ENCODE peak calls at places on chromosomes 5 and 9, in ten cellular contexts. One of them, this sample, is unnamed.
A peak's percentile ranks its signal among the peaks of the same experiment; 100 is the strongest.

GRCh38 chr5:18113724-18114123 is 479.5 kb downstream of the TAF11L14 start:
- DNase-seq in coronary artery: no peak
- DNase-seq in left ventricle myocardium inferior: no peak
- DNase-seq in activated B cell treated with CpG ODN at 0.5 μM for 24 hours: no peak
- DNase-seq in A549: peak; percentile 73
- DNase-seq in AG10803: peak; percentile 5
- DNase-seq in mesothelial cell of epicardium: no peak
- DNase-seq in lower leg skin: no peak
- DNase-seq in endodermal cell: no peak
- DNase-seq in B cell: no peak
- DNase-seq in this sample: no peak

GRCh38 chr9:8486095-8486494 is 686.5 kb upstream of the DMAC1 start:
- DNase-seq in B cell: no peak
- DNase-seq in endodermal cell: peak; percentile 81
- DNase-seq in coronary artery: no peak
- DNase-seq in lower leg skin: no peak
- DNase-seq in A549: peak; percentile 13
- DNase-seq in mesothelial cell of epicardium: no peak
- DNase-seq in left ventricle myocardium inferior: no peak
- DNase-seq in activated B cell treated with CpG ODN at 0.5 μM for 24 hours: no peak
- DNase-seq in AG10803: no peak
- DNase-seq in this sample: no peak

GRCh38 chr5:115888027-115888426 is 46.3 kb downstream of the AP3S1 start:
- DNase-seq in activated B cell treated with CpG ODN at 0.5 μM for 24 hours: no peak
- DNase-seq in endodermal cell: no peak
- DNase-seq in coronary artery: no peak
- DNase-seq in AG10803: peak; percentile 45
- DNase-seq in left ventricle myocardium inferior: no peak
- DNase-seq in lower leg skin: no peak
- DNase-seq in B cell: no peak
- DNase-seq in A549: peak; percentile 24
- DNase-seq in mesothelial cell of epicardium: no peak
- DNase-seq in this sample: no peak

GRCh38 chr5:169169786-169170185 is 131.2 kb downstream of the SLIT3 start:
- DNase-seq in endodermal cell: no peak
- DNase-seq in AG10803: no peak
- DNase-seq in left ventricle myocardium inferior: no peak
- DNase-seq in coronary artery: no peak
- DNase-seq in mesothelial cell of epicardium: no peak
- DNase-seq in activated B cell treated with CpG ODN at 0.5 μM for 24 hours: no peak
- DNase-seq in B cell: no peak
- DNase-seq in A549: no peak
- DNase-seq in lower leg skin: no peak
- DNase-seq in this sample: no peak

GRCh38 chr5:88251048-88251711 is 17.5 kb downstream of the TMEM161B start:
- DNase-seq in activated B cell treated with CpG ODN at 0.5 μM for 24 hours: no peak
- DNase-seq in coronary artery: no peak
- DNase-seq in endodermal cell: no peak
- DNase-seq in A549: no peak
- DNase-seq in left ventricle myocardium inferior: no peak
- DNase-seq in B cell: no peak
- DNase-seq in lower leg skin: no peak
- DNase-seq in mesothelial cell of epicardium: no peak
- DNase-seq in AG10803: no peak
- DNase-seq in this sample: no peak

GRCh38 chr9:85995612-85996011 is 54.7 kb downstream of the NAA35 start:
- DNase-seq in mesothelial cell of epicardium: no peak
- DNase-seq in lower leg skin: no peak
- DNase-seq in left ventricle myocardium inferior: no peak
- DNase-seq in coronary artery: no peak
- DNase-seq in activated B cell treated with CpG ODN at 0.5 μM for 24 hours: no peak
- DNase-seq in endodermal cell: no peak
- DNase-seq in A549: no peak
- DNase-seq in AG10803: no peak
- DNase-seq in B cell: no peak
- DNase-seq in this sample: no peak

GRCh38 chr9:93676310-93677054 is 100.1 kb downstream of the PHF2 start:
- DNase-seq in mesothelial cell of epicardium: no peak
- DNase-seq in AG10803: no peak
- DNase-seq in coronary artery: peak; percentile 72
- DNase-seq in left ventricle myocardium inferior: peak; percentile 7
- DNase-seq in lower leg skin: no peak
- DNase-seq in B cell: peak; percentile 10
- DNase-seq in endodermal cell: peak; percentile 26
- DNase-seq in activated B cell treated with CpG ODN at 0.5 μM for 24 hours: no peak
- DNase-seq in A549: no peak
- DNase-seq in this sample: no peak

GRCh38 chr5:40554048-40554447 is 125.7 kb upstream of the PTGER4 start:
- DNase-seq in coronary artery: no peak
- DNase-seq in left ventricle myocardium inferior: no peak
- DNase-seq in AG10803: no peak
- DNase-seq in mesothelial cell of epicardium: no peak
- DNase-seq in A549: no peak
- DNase-seq in lower leg skin: no peak
- DNase-seq in B cell: no peak
- DNase-seq in activated B cell treated with CpG ODN at 0.5 μM for 24 hours: no peak
- DNase-seq in endodermal cell: no peak
- DNase-seq in this sample: no peak

GRCh38 chr5:139732019-139732418 is 63.6 kb upstream of the PSD2 start:
- DNase-seq in endodermal cell: no peak
- DNase-seq in lower leg skin: no peak
- DNase-seq in mesothelial cell of epicardium: no peak
- DNase-seq in A549: no peak
- DNase-seq in AG10803: no peak
- DNase-seq in B cell: no peak
- DNase-seq in left ventricle myocardium inferior: no peak
- DNase-seq in coronary artery: no peak
- DNase-seq in activated B cell treated with CpG ODN at 0.5 μM for 24 hours: no peak
- DNase-seq in this sample: no peak

GRCh38 chr5:96318569-96319100 is 114.4 kb downstream of the PCSK1 start:
- DNase-seq in activated B cell treated with CpG ODN at 0.5 μM for 24 hours: no peak
- DNase-seq in lower leg skin: no peak
- DNase-seq in coronary artery: no peak
- DNase-seq in endodermal cell: no peak
- DNase-seq in A549: no peak
- DNase-seq in left ventricle myocardium inferior: no peak
- DNase-seq in mesothelial cell of epicardium: no peak
- DNase-seq in AG10803: no peak
- DNase-seq in B cell: no peak
- DNase-seq in this sample: no peak

GRCh38 chr5:38636626-38637025 is 80.2 kb upstream of the LIFR start:
- DNase-seq in activated B cell treated with CpG ODN at 0.5 μM for 24 hours: no peak
- DNase-seq in mesothelial cell of epicardium: no peak
- DNase-seq in A549: no peak
- DNase-seq in B cell: no peak
- DNase-seq in lower leg skin: no peak
- DNase-seq in coronary artery: no peak
- DNase-seq in endodermal cell: no peak
- DNase-seq in AG10803: no peak
- DNase-seq in left ventricle myocardium inferior: no peak
- DNase-seq in this sample: no peak

GRCh38 chr5:172454355-172455086 is at the start of gene SH3PXD2B:
- DNase-seq in lower leg skin: peak; percentile 55
- DNase-seq in AG10803: peak; percentile 41
- DNase-seq in endodermal cell: peak; percentile 91
- DNase-seq in B cell: no peak
- DNase-seq in activated B cell treated with CpG ODN at 0.5 μM for 24 hours: peak; percentile 36
- DNase-seq in A549: peak; percentile 73
- DNase-seq in mesothelial cell of epicardium: peak; percentile 50
- DNase-seq in coronary artery: no peak
- DNase-seq in left ventricle myocardium inferior: peak; percentile 72
- DNase-seq in this sample: peak; percentile 29

GRCh38 chr9:130480673-130481072 is 35.9 kb downstream of the ASS1 start:
- DNase-seq in mesothelial cell of epicardium: no peak
- DNase-seq in coronary artery: no peak
- DNase-seq in A549: peak; percentile 36
- DNase-seq in left ventricle myocardium inferior: no peak
- DNase-seq in activated B cell treated with CpG ODN at 0.5 μM for 24 hours: no peak
- DNase-seq in endodermal cell: peak; percentile 91
- DNase-seq in lower leg skin: no peak
- DNase-seq in B cell: no peak
- DNase-seq in AG10803: no peak
- DNase-seq in this sample: no peak
- TF ChIP-seq CTCF in mesothelial cell of epicardium: no peak
- TF ChIP-seq CTCF in coronary artery: no peak
- TF ChIP-seq CTCF in A549: no peak
- TF ChIP-seq CTCF in left ventricle myocardium inferior: no peak
- TF ChIP-seq CTCF in activated B cell treated with CpG ODN at 0.5 μM for 24 hours: no peak
- TF ChIP-seq CTCF in endodermal cell: peak; percentile 79
- TF ChIP-seq CTCF in lower leg skin: no peak
- TF ChIP-seq CTCF in B cell: no peak
- TF ChIP-seq CTCF in AG10803: no peak
- TF ChIP-seq CTCF in this sample: no peak

GRCh38 chr5:175697846-175698245 is 40.0 kb downstream of the HRH2 start:
- DNase-seq in left ventricle myocardium inferior: no peak
- DNase-seq in activated B cell treated with CpG ODN at 0.5 μM for 24 hours: no peak
- DNase-seq in A549: no peak
- DNase-seq in AG10803: no peak
- DNase-seq in mesothelial cell of epicardium: no peak
- DNase-seq in B cell: no peak
- DNase-seq in coronary artery: no peak
- DNase-seq in endodermal cell: no peak
- DNase-seq in lower leg skin: no peak
- DNase-seq in this sample: no peak

GRCh38 chr5:175694371-175695160 is 36.7 kb downstream of the HRH2 start:
- DNase-seq in activated B cell treated with CpG ODN at 0.5 μM for 24 hours: no peak
- DNase-seq in endodermal cell: no peak
- DNase-seq in lower leg skin: no peak
- DNase-seq in B cell: no peak
- DNase-seq in left ventricle myocardium inferior: no peak
- DNase-seq in mesothelial cell of epicardium: no peak
- DNase-seq in A549: no peak
- DNase-seq in AG10803: no peak
- DNase-seq in coronary artery: no peak
- DNase-seq in this sample: no peak

GRCh38 chr5:175696855-175697198 is 39.0 kb downstream of the HRH2 start:
- DNase-seq in mesothelial cell of epicardium: no peak
- DNase-seq in coronary artery: no peak
- DNase-seq in B cell: no peak
- DNase-seq in endodermal cell: no peak
- DNase-seq in left ventricle myocardium inferior: no peak
- DNase-seq in A549: no peak
- DNase-seq in AG10803: no peak
- DNase-seq in lower leg skin: no peak
- DNase-seq in activated B cell treated with CpG ODN at 0.5 μM for 24 hours: no peak
- DNase-seq in this sample: no peak

GRCh38 chr5:175695161-175696126 is 37.6 kb downstream of the HRH2 start:
- DNase-seq in lower leg skin: no peak
- DNase-seq in B cell: no peak
- DNase-seq in left ventricle myocardium inferior: no peak
- DNase-seq in mesothelial cell of epicardium: no peak
- DNase-seq in activated B cell treated with CpG ODN at 0.5 μM for 24 hours: no peak
- DNase-seq in coronary artery: no peak
- DNase-seq in endodermal cell: no peak
- DNase-seq in A549: no peak
- DNase-seq in AG10803: no peak
- DNase-seq in this sample: no peak

DNA sequence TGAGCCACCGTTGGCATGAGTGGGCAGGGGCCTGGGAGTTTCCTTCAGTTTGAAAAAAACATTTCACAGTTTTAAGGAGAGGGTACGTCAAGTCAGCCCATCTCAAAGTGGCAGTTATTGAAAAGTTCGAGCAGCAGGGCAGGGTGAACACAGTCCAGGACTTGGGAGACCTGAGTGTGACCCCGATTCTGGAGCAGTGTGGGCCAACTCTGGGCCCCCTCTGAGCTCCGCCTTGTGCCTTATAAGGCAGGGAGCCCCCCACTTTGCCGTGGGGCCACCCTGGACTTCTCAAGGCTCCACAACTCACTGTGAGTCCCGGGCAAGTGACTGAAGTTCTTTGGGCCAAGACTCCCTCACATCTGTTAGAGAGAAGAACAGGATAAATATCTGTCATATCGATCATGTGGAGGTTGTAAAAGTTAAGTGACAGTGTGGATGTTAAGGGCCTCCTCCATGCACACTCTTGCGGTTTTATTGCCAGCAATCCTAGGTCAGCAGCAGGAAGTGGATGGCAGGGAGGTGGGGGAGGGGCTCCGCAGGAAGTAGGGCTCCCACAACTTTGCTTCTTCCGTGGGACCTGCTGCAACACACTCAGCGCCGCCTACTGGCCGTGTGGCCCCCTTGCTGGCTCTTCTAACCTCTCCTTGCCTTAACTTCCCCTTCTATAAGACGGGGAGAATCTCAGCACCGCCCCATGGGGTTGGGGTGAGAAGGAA is 38.4 kb downstream of the HRH2 start:
- DNase-seq in left ventricle myocardium inferior: peak; percentile 80
- DNase-seq in AG10803: no peak
- DNase-seq in lower leg skin: peak; percentile 54
- DNase-seq in B cell: no peak
- DNase-seq in coronary artery: no peak
- DNase-seq in A549: peak; percentile 73
- DNase-seq in endodermal cell: peak; percentile 89
- DNase-seq in activated B cell treated with CpG ODN at 0.5 μM for 24 hours: no peak
- DNase-seq in mesothelial cell of epicardium: no peak
- DNase-seq in this sample: no peak
- TF ChIP-seq CTCF in left ventricle myocardium inferior: peak; percentile 57
- TF ChIP-seq CTCF in AG10803: no peak
- TF ChIP-seq CTCF in lower leg skin: no peak
- TF ChIP-seq CTCF in B cell: no peak
- TF ChIP-seq CTCF in coronary artery: no peak
- TF ChIP-seq CTCF in A549: peak; percentile 50
- TF ChIP-seq CTCF in endodermal cell: peak; percentile 87
- TF ChIP-seq CTCF in activated B cell treated with CpG ODN at 0.5 μM for 24 hours: no peak
- TF ChIP-seq CTCF in mesothelial cell of epicardium: no peak
- TF ChIP-seq CTCF in this sample: peak; percentile 21

GRCh38 chr9:107481035-107481434 is 8.5 kb downstream of the KLF4 start:
- DNase-seq in mesothelial cell of epicardium: no peak
- DNase-seq in activated B cell treated with CpG ODN at 0.5 μM for 24 hours: no peak
- DNase-seq in lower leg skin: no peak
- DNase-seq in A549: peak; percentile 15
- DNase-seq in B cell: no peak
- DNase-seq in coronary artery: no peak
- DNase-seq in AG10803: no peak
- DNase-seq in left ventricle myocardium inferior: no peak
- DNase-seq in endodermal cell: no peak
- DNase-seq in this sample: no peak
- TF ChIP-seq CTCF in mesothelial cell of epicardium: no peak
- TF ChIP-seq CTCF in activated B cell treated with CpG ODN at 0.5 μM for 24 hours: no peak
- TF ChIP-seq CTCF in lower leg skin: no peak
- TF ChIP-seq CTCF in A549: peak; percentile 43
- TF ChIP-seq CTCF in B cell: no peak
- TF ChIP-seq CTCF in coronary artery: no peak
- TF ChIP-seq CTCF in AG10803: peak; percentile 26
- TF ChIP-seq CTCF in left ventricle myocardium inferior: peak; percentile 40
- TF ChIP-seq CTCF in endodermal cell: no peak
- TF ChIP-seq CTCF in this sample: no peak

DNA sequence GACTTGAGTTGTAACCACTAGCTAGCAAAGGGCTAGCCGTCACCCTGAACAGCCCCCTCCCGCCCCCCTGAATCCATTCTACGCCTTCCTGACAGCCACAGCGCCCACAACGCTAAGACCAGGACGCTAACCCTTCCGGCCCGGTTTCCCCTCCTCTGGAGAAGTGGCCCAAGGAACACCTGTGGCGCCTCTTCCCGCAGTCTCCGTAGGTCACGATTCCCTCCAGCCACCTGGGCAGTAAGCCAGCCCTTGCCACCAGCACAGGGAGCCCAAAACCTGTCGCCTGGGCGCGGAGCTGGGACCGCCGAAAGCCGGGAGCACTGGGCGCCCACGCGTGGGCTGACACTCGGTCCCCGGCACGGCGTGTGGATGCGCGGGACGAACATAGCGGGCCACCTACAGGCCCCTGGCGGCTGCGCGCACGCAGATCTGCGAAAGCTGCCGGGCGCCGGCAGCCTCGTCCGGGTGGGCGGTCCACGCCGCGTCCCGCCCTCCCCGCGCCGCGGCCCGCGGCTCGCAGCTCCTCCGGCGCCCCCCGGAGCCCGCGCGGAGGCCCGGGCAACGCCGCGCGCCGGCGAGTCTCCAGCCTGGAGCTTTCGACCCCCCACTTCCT is 596 bp downstream of the IRF1 start:
- DNase-seq in mesothelial cell of epicardium: no peak
- DNase-seq in A549: peak; percentile 25
- DNase-seq in left ventricle myocardium inferior: peak; percentile 66
- DNase-seq in AG10803: peak; percentile 41
- DNase-seq in B cell: no peak
- DNase-seq in activated B cell treated with CpG ODN at 0.5 μM for 24 hours: no peak
- DNase-seq in endodermal cell: peak; percentile 75
- DNase-seq in coronary artery: peak; percentile 83
- DNase-seq in lower leg skin: peak; percentile 23
- DNase-seq in this sample: peak; percentile 60
- TF ChIP-seq CTCF in mesothelial cell of epicardium: no peak
- TF ChIP-seq CTCF in A549: peak; percentile 23
- TF ChIP-seq CTCF in left ventricle myocardium inferior: peak; percentile 55
- TF ChIP-seq CTCF in AG10803: peak; percentile 25
- TF ChIP-seq CTCF in B cell: peak; percentile 14
- TF ChIP-seq CTCF in activated B cell treated with CpG ODN at 0.5 μM for 24 hours: no peak
- TF ChIP-seq CTCF in endodermal cell: peak; percentile 14
- TF ChIP-seq CTCF in coronary artery: no peak
- TF ChIP-seq CTCF in lower leg skin: no peak
- TF ChIP-seq CTCF in this sample: no peak